ENCODE peak calls at places on chromosomes 7 and 10, in seven cellular contexts. U, T, M, P, L, R and N are unnamed samples. For H3K27me3, the result is how much of the 10 kb centered on the place peaks cover.

GRCh38 chr10:118607768-118608354 is 12.4 kb upstream of the PRLHR start:
- DNase-seq in T (no peak), P (no peak), M (no peak), U (no peak), R (no peak), L (no peak), N (no peak)

GRCh38 chr7:25173184-25173583 is 48.1 kb upstream of the CYCS start:
- DNase-seq in R (no peak), L (no peak), T (no peak), U (no peak), P (no peak), M (no peak), N (no peak)

GRCh38 chr7:149459201-149459539 is 1.7 kb downstream of the ZNF777 start:
- DNase-seq in T (no peak), L (no peak), P (no peak), R (no peak), U (no peak), M (no peak), N (no peak)

GRCh38 chr10:126092806-126093205 is 196.4 kb downstream of the FANK1 start:
- DNase-seq in U (no peak), R (no peak), P (no peak), L (no peak), M (no peak), T (no peak), N (no peak)

GRCh38 chr7:24462117-24462516 is 111.1 kb upstream of the PALS2 start:
- DNase-seq in P (no peak), U (no peak), M (no peak), T (no peak), R (no peak), L (no peak), N (no peak)

GRCh38 chr7:131225619-131226101 is 102.0 kb upstream of the MKLN1 start:
- DNase-seq in R (no peak), L (no peak), M (no peak), T (no peak), U (peak), P (no peak), N (no peak)

GRCh38 chr10:97667462-97667861 is 19.6 kb downstream of the AVPI1 start:
- DNase-seq in R (no peak), P (no peak), T (no peak), M (no peak), U (no peak), L (no peak), N (no peak)

GRCh38 chr10:93445097-93445960 is 36.8 kb downstream of the MYOF start:
- DNase-seq in T (peak), M (no peak), U (peak), R (no peak), L (no peak), P (no peak), N (peak)

GRCh38 chr7:83150310-83150709 is 12.4 kb downstream of the PCLO start:
- DNase-seq in T (no peak), M (no peak), P (no peak), R (no peak), U (no peak), L (no peak), N (no peak)

GRCh38 chr7:106048621-106049020 is 63.5 kb downstream of the SYPL1 start:
- DNase-seq in R (no peak), P (no peak), L (no peak), T (no peak), U (no peak), M (no peak), N (no peak)

GRCh38 chr7:106050743-106051110 is 61.4 kb downstream of the SYPL1 start:
- DNase-seq in T (no peak), U (no peak), R (no peak), P (no peak), M (no peak), L (no peak), N (no peak)

GRCh38 chr7:106050002-106050742 is 61.9 kb downstream of the SYPL1 start:
- DNase-seq in L (no peak), M (no peak), P (no peak), R (no peak), U (no peak), T (no peak), N (no peak)

GRCh38 chr7:106047818-106048490 is 64.2 kb downstream of the SYPL1 start:
- DNase-seq in P (no peak), M (no peak), L (no peak), U (no peak), R (no peak), T (no peak), N (no peak)

GRCh38 chr7:106049139-106049725 is 62.9 kb downstream of the SYPL1 start:
- DNase-seq in M (no peak), R (no peak), T (no peak), L (no peak), P (no peak), U (no peak), N (no peak)
- H3K27ac ChIP-seq in M (no peak), R (no peak), T (no peak), L (no peak), P (no peak), U (no peak), N (no peak)

GRCh38 chr10:8035641-8036520 is 18.6 kb upstream of the GATA3 start:
- DNase-seq in L (no peak), P (no peak), T (no peak), U (no peak), R (no peak), M (no peak), N (no peak)

GRCh38 chr10:8034666-8035640 is 19.5 kb upstream of the GATA3 start:
- DNase-seq in L (no peak), R (no peak), T (no peak), M (no peak), U (no peak), P (no peak), N (no peak)

GRCh38 chr10:8033812-8034665 is 20.4 kb upstream of the GATA3 start:
- DNase-seq in M (no peak), R (no peak), T (no peak), P (no peak), L (no peak), U (no peak), N (no peak)

GRCh38 chr10:8036521-8037198 is 17.8 kb upstream of the GATA3 start:
- DNase-seq in T (no peak), L (no peak), R (no peak), P (no peak), M (no peak), U (no peak), N (no peak)

GRCh38 chr10:8032558-8032957 is 21.9 kb upstream of the GATA3 start:
- DNase-seq in T (no peak), M (no peak), U (no peak), L (no peak), P (no peak), R (no peak), N (no peak)
- H3K27me3 ChIP-seq in T (half or more), M (under half), U (half or more), L (half or more), P (under half), R (under half), N (under half)

DNA sequence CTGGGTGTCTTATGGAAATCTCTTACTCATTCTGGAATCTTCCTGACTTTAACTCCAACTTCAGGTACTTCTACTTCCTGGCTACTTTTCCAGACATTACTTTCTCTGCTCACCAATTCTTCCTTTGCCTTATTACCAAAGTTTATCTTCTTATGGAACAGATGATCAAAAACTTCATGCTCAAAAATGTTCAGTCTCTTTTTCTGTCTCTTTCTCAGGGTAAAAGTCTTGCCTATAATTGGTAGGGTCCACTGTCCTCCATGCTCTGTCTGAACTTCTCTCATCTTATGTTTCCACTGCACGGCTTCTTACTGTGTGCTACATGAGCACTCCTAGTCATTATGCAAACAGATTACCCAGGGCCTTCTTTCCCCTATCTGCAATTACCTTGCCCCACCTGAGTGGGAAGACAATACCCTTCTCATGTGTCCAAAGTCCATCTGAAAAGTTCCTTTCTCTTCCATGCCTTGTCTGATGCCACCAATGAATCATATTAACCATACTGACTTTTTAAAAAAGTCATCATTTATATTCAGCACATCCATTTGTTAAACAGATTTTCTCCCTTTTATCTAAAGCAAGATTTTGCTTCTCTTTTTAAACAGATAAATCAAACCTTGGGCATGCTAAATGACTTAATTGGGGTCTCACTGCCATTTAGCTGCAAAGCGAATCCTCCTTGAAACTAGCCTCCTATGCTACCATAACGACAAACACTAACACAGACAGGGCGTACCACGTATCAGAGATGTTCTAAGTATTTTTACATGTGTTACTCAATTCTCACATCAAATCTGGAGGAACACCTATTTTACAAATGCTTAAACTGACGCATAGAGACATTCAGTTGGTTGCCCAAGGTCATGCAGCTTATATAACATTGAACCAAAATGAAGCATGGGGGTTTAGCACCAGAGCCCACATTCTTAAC is 48.8 kb downstream of the SEMA3C start:
- DNase-seq in M (no peak), L (no peak), R (no peak), U (no peak), T (no peak), P (no peak), N (no peak)
- H3K27ac ChIP-seq in M (no peak), L (no peak), R (no peak), U (no peak), T (no peak), P (no peak), N (no peak)

DNA sequence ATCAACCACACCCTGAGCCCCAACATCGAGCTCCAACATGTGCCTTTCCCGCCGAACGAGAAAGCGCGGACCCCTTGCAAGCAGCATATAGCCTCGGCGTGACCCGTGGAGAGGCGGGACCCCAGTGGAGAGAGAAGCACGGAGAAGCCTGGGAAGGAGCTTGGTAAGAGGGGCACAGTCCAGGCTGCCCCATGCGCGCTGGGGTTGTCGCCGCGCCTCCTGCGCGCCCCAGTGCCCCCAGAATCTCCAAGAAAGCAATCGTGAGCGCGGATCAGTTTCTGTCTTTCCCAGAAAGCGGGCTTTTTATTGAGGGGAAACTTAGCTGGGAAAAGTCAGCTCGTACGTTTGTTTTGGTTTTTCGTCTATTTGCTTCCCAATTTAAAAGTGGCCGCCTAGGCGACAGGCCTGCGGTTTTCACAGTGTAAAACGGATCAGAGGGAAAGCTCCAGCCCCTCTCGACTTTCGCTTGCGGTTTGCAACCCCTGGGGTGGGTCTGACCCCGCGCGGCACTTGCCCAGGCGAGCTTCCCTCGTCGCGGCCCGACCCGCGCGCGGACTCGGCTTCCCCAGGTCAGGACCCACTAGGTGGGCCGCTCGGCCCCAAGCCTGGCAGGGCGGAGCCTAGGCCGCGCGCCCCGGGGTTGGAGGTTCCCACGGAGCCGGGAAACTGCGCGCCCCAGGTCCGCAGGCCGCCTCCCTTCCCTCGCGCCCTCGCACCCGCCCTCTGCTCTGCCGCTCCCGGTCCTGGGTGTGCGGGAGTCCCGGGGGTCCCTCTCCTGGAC is 31.1 kb downstream of the SKIDA1 start:
- DNase-seq in R (no peak), M (no peak), U (no peak), P (no peak), T (no peak), L (peak), N (no peak)
- H3K27me3 ChIP-seq in R (under half), M (under half), U (under half), P (under half), T (under half), L (half or more), N (under half)

DNA sequence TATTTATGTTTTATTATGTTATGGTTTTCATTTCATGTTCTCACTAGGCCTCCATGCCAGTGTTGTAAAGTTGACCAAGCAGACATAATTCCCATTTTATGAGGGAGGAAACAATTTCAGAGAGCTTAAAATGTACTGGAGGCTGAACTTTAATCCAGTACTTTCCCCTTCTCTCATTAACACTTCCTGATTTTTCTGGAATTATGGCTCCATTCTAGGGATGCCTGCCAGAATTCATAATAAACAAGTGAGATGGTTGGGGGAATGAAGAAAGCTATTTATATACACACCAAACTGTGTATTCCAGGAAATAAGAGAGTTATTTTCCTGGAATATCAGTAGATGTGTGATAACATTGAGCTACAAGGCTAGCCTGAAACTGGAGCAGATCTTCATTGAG is 6.9 kb downstream of the TMEM236 start:
- DNase-seq in T (no peak), P (no peak), L (no peak), M (no peak), U (no peak), R (no peak), N (no peak)
- H3K27ac ChIP-seq in T (no peak), P (no peak), L (peak), M (no peak), U (no peak), R (no peak), N (no peak)

GRCh38 chr10:100774876-100775275 is 29.5 kb downstream of the PAX2 start:
- DNase-seq in U (no peak), P (no peak), R (no peak), T (no peak), L (peak), M (no peak), N (no peak)

GRCh38 chr10:100776671-100777070 is 31.3 kb downstream of the PAX2 start:
- DNase-seq in T (no peak), R (no peak), M (no peak), L (no peak), U (no peak), P (no peak), N (no peak)

GRCh38 chr10:100775866-100776265 is 30.5 kb downstream of the PAX2 start:
- DNase-seq in T (no peak), L (no peak), R (no peak), P (no peak), U (no peak), M (no peak), N (no peak)

GRCh38 chr10:100774223-100774622 is 28.8 kb downstream of the PAX2 start:
- DNase-seq in P (no peak), T (no peak), U (no peak), M (no peak), L (peak), R (no peak), N (no peak)

GRCh38 chr10:100775346-100775745 is 30.0 kb downstream of the PAX2 start:
- DNase-seq in P (no peak), L (no peak), M (no peak), R (no peak), U (no peak), T (no peak), N (no peak)
- H3K27me3 ChIP-seq in P (under half), L (under half), M (under half), R (under half), U (half or more), T (half or more), N (under half)

GRCh38 chr7:17680026-17680425 is 260.3 kb downstream of the SNX13 start:
- DNase-seq in M (no peak), T (no peak), L (no peak), P (no peak), R (no peak), U (peak), N (no peak)
- H3K27ac ChIP-seq in M (no peak), T (peak), L (peak), P (no peak), R (no peak), U (peak), N (no peak)

DNA sequence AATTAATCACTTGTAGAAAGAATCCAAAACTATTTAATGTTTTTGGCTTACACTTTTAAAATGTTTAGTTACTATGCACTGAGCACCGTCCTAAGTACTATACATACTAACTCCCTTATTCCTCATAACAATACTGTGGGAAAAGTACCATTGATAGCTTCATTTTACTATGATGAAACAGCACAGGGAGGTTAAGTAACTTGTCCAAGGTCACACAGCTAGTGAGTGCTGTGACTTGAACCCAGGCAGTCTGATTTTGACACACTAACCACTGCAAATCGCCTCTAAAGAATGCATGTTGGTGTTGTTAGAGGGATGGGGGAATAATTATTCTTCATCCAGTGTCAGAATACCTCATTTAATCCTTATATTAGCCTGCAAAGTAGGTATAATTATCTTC is 1.9 kb upstream of the RELN start:
- DNase-seq in P (no peak), T (no peak), R (no peak), L (no peak), M (no peak), U (no peak), N (no peak)
- H3K27me3 ChIP-seq in P (under half), T (half or more), R (under half), L (half or more), M (under half), U (under half), N (under half)

DNA sequence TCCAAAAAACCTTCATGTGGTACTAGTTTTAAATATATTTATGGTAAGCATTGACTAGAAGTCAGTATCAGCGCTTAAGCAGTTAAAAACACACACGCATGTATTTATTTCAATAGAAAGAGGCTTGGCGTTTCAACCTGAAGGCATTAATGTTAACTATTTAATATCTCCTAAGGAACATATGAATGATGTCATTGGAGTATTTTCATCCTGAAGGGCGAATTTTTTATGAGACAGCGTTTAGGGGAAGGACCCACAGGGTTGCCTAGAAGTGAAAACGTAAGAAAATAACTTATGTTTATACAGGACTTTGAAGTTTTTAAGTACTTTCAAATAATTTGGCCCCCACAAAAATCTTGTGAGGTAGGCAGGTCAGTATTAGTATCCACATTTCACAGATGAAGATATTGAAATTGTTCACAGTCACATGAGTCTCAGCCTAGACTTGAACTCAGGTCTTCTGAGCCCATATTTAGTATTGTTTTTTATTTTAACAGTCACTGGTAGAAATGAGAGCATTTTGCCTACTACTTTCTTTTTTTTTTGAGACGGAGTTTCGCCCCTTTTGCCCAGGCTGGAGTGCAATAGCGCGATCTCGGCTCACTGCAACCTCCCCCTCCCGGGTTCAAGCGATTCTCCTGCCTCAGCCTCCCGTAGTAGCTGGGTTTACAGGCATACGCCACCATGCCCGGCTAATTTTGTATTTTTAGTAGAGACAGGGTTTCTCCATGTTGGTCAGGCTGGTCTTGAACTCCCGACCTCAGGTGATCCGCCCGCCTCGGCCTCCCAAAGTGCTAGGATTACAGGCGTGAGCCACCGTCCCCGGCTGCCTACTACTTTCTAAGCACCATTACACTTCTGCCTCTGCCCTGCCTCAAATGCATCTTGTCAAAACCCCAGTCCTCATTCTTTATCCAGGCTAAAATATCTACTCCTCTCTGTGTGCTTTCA is 1.8 kb downstream of the SLK start:
- DNase-seq in M (no peak), P (no peak), L (no peak), U (no peak), R (no peak), T (no peak), N (no peak)
- H3K27ac ChIP-seq in M (peak), P (peak), L (peak), U (peak), R (peak), T (peak), N (no peak)

DNA sequence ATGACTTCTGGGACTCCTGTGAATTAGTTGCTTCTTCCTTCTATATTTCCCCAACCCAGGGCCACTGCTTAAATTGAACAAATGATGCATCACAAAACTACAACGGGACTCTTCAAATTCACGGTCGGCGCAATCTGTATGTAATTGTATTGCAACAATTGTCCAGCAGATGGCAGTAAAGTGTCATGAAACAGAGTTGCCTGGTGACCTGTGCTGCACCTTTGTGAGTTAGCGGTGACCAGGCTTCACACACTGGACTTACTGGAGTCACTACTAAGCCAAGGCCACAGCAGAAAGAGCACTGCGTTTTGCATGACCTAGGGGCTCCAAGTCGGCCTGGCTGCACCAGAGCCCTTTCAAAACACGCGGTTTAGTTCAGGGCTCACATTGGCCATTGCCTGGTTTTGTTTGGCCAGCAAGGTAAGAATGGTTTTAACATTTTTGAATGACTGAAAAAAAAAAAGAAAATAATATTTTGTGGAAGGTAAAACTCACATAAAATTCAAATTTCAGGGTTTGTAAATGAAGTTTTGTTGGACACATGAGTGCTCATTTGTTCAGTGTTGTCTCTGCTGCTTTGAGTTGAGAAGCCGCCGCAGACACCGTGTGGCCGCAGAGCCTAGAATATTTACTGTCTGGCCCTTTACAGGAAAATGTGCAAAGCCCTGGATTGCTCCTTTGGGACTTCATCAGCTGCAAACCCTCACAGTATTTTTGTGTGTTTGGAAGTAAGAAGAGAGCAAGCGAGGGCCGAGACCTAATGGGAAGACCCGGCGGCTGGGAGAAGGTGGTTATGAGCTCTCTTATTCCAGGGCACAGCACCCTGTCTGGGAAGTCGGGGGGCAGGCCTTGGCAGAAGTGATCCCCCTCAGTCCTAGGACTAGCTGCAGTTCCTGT is 23.2 kb upstream of the ZNF32 start:
- DNase-seq in U (no peak), P (peak), M (no peak), T (no peak), R (no peak), L (no peak), N (peak)
- H3K27me3 ChIP-seq in U (under half), P (under half), M (under half), T (under half), R (under half), L (under half), N (under half)